ENCODE peak calls at places on chromosome 5, in nine cellular contexts. L, J, W, I, A, U, N, Q and V are unnamed samples.

GRCh38 chr5:57784106-57784505 is 301.5 kb upstream of the ACTBL2 start:
- DNase-seq in U (no peak), Q (no peak), N (no peak), L (no peak), A (no peak), W (no peak), I (no peak), J (no peak), V (no peak)

GRCh38 chr5:158886086-158886485 is 213.6 kb downstream of the EBF1 start:
- DNase-seq in U (no peak), I (no peak), J (no peak), N (no peak), Q (no peak), W (no peak), A (no peak), L (no peak), V (no peak)

GRCh38 chr5:179409806-179410205 is 64.5 kb upstream of the ADAMTS2 start:
- DNase-seq in A (no peak), Q (no peak), I (no peak), J (no peak), N (no peak), U (no peak), L (no peak), W (no peak), V (no peak)

GRCh38 chr5:28468121-28468520 is 1429.7 kb upstream of the CDH9 start:
- DNase-seq in W (no peak), Q (no peak), N (no peak), J (no peak), A (no peak), I (no peak), U (no peak), L (no peak), V (no peak)

GRCh38 chr5:516338-516925 is 7.8 kb downstream of the SLC9A3 start:
- DNase-seq in W (no peak), N (no peak), U (no peak), A (no peak), L (no peak), Q (no peak), J (no peak), I (no peak), V (no peak)

GRCh38 chr5:139551490-139551889 is 9.6 kb upstream of the UBE2D2 start:
- DNase-seq in A (no peak), J (no peak), L (no peak), I (no peak), U (no peak), Q (no peak), W (no peak), N (no peak), V (no peak)

GRCh38 chr5:122447072-122447471 is 135.0 kb downstream of the SNCAIP start:
- DNase-seq in U (no peak), Q (no peak), A (no peak), W (no peak), I (no peak), J (no peak), N (no peak), L (no peak), V (no peak)

GRCh38 chr5:133075572-133076536 is 24.0 kb downstream of the HSPA4 start:
- DNase-seq in L (no peak), N (no peak), W (no peak), U (no peak), A (no peak), Q (no peak), J (no peak), I (no peak), V (no peak)

GRCh38 chr5:33761139-33761538 is 130.7 kb downstream of the ADAMTS12 start:
- DNase-seq in A (no peak), N (no peak), W (no peak), Q (no peak), U (no peak), L (no peak), J (no peak), I (no peak), V (peak; percentile 28)

GRCh38 chr5:16539169-16539666 is 73.6 kb upstream of the ZNF622 start:
- DNase-seq in J (no peak), W (peak; percentile 92), U (no peak), L (peak; percentile 71), N (no peak), I (no peak), A (peak; percentile 92), Q (no peak), V (peak; percentile 92)

GRCh38 chr5:90996089-90996488 is 387.0 kb downstream of the ARRDC3 start:
- DNase-seq in I (no peak), J (no peak), Q (no peak), U (no peak), W (no peak), N (no peak), L (no peak), A (no peak), V (no peak)

GRCh38 chr5:149133795-149134777 is 7.2 kb upstream of the ABLIM3 start:
- DNase-seq in A (peak; percentile 85), U (no peak), L (peak; percentile 98), J (peak; percentile 83), W (peak; percentile 82), N (no peak), I (no peak), Q (no peak), V (peak; percentile 63)

GRCh38 chr5:1161832-1162229 is 39.6 kb upstream of the SLC6A19 start:
- DNase-seq in Q (peak; percentile 46), N (no peak), I (peak; percentile 54), U (no peak), L (peak; percentile 78), A (peak; percentile 89), W (no peak), J (no peak), V (no peak)

GRCh38 chr5:66661149-66661548 is 65.0 kb downstream of the MAST4 start:
- DNase-seq in Q (no peak), W (no peak), U (no peak), A (no peak), N (no peak), J (peak; percentile 24), L (peak; percentile 79), I (peak; percentile 9), V (no peak)

GRCh38 chr5:1550287-1551076 is 26.7 kb upstream of the LPCAT1 start:
- DNase-seq in U (no peak), Q (no peak), W (no peak), A (no peak), I (no peak), J (no peak), L (no peak), N (no peak), V (no peak)

GRCh38 chr5:122229551-122229950 is 82.5 kb upstream of the SNCAIP start:
- DNase-seq in A (no peak), Q (no peak), L (no peak), N (no peak), U (no peak), J (no peak), W (no peak), I (no peak), V (no peak)